ENCODE peak calls at places on chromosomes 11 and 22, in six cellular contexts. One of them, this sample, is unnamed.

GRCh38 chr11:35103366-35104194 is 35.4 kb upstream of the CD44 start:
- DNase-seq in suprapubic skin: no peak
- DNase-seq in heart left ventricle: no peak
- DNase-seq in HCT116: no peak
- DNase-seq in adrenal gland: no peak
- DNase-seq in uterus: no peak
- DNase-seq in this sample: no peak

GRCh38 chr11:8063319-8063718 is 17.7 kb upstream of the TUB start:
- DNase-seq in suprapubic skin: peak
- DNase-seq in heart left ventricle: peak
- DNase-seq in HCT116: no peak
- DNase-seq in adrenal gland: peak
- DNase-seq in uterus: peak
- DNase-seq in this sample: peak

GRCh38 chr11:35582033-35582432 is 36.2 kb upstream of the FJX1 start:
- DNase-seq in suprapubic skin: no peak
- DNase-seq in heart left ventricle: no peak
- DNase-seq in HCT116: no peak
- DNase-seq in adrenal gland: no peak
- DNase-seq in uterus: no peak
- DNase-seq in this sample: no peak

GRCh38 chr11:69524291-69524882 is 42.9 kb downstream of the LINC01488 start:
- DNase-seq in suprapubic skin: peak
- DNase-seq in heart left ventricle: no peak
- DNase-seq in HCT116: no peak
- DNase-seq in adrenal gland: peak
- DNase-seq in uterus: no peak
- DNase-seq in this sample: no peak

GRCh38 chr22:26548303-26548702 is 36.0 kb upstream of the TFIP11 start:
- DNase-seq in suprapubic skin: no peak
- DNase-seq in heart left ventricle: no peak
- DNase-seq in HCT116: no peak
- DNase-seq in adrenal gland: no peak
- DNase-seq in uterus: no peak
- DNase-seq in this sample: no peak

GRCh38 chr11:21133244-21133643 is 463.9 kb downstream of the NELL1 start:
- DNase-seq in suprapubic skin: no peak
- DNase-seq in heart left ventricle: no peak
- DNase-seq in HCT116: no peak
- DNase-seq in adrenal gland: no peak
- DNase-seq in uterus: no peak
- DNase-seq in this sample: no peak

GRCh38 chr11:28461338-28461737 is 353.1 kb downstream of the METTL15 start:
- DNase-seq in suprapubic skin: no peak
- DNase-seq in heart left ventricle: no peak
- DNase-seq in HCT116: no peak
- DNase-seq in adrenal gland: no peak
- DNase-seq in uterus: no peak
- DNase-seq in this sample: no peak

GRCh38 chr11:44617671-44618461 is 52.4 kb downstream of the CD82 start:
- DNase-seq in suprapubic skin: peak
- DNase-seq in heart left ventricle: no peak
- DNase-seq in HCT116: no peak
- DNase-seq in adrenal gland: no peak
- DNase-seq in uterus: peak
- DNase-seq in this sample: peak

GRCh38 chr22:24985824-24986214 is 33.3 kb downstream of the KIAA1671 start:
- DNase-seq in suprapubic skin: no peak
- DNase-seq in heart left ventricle: peak
- DNase-seq in HCT116: no peak
- DNase-seq in adrenal gland: peak
- DNase-seq in uterus: peak
- DNase-seq in this sample: no peak

GRCh38 chr11:118012083-118012669 is 26.0 kb downstream of the IL10RA start:
- DNase-seq in suprapubic skin: no peak
- DNase-seq in heart left ventricle: peak
- DNase-seq in HCT116: no peak
- DNase-seq in adrenal gland: peak
- DNase-seq in uterus: no peak
- DNase-seq in this sample: no peak

GRCh38 chr11:3971756-3972404 is 116.4 kb downstream of the STIM1 start:
- DNase-seq in suprapubic skin: no peak
- DNase-seq in heart left ventricle: no peak
- DNase-seq in HCT116: no peak
- DNase-seq in adrenal gland: no peak
- DNase-seq in uterus: no peak
- DNase-seq in this sample: no peak

GRCh38 chr11:34671117-34671516 is 50.2 kb downstream of the EHF start:
- DNase-seq in suprapubic skin: no peak
- DNase-seq in heart left ventricle: no peak
- DNase-seq in HCT116: no peak
- DNase-seq in adrenal gland: no peak
- DNase-seq in uterus: no peak
- DNase-seq in this sample: no peak

GRCh38 chr11:58707767-58708166 is 24.0 kb downstream of the GLYAT start:
- DNase-seq in suprapubic skin: no peak
- DNase-seq in heart left ventricle: no peak
- DNase-seq in HCT116: no peak
- DNase-seq in adrenal gland: no peak
- DNase-seq in uterus: no peak
- DNase-seq in this sample: no peak

GRCh38 chr11:27613670-27613950 is 86.6 kb downstream of the BDNF start:
- DNase-seq in suprapubic skin: no peak
- DNase-seq in heart left ventricle: no peak
- DNase-seq in HCT116: no peak
- DNase-seq in adrenal gland: no peak
- DNase-seq in uterus: no peak
- DNase-seq in this sample: no peak

GRCh38 chr22:30398685-30399680 is 2.2 kb downstream of the SEC14L2 start:
- DNase-seq in suprapubic skin: no peak
- DNase-seq in heart left ventricle: no peak
- DNase-seq in HCT116: no peak
- DNase-seq in adrenal gland: no peak
- DNase-seq in uterus: no peak
- DNase-seq in this sample: no peak

GRCh38 chr11:7675640-7676039 is 2.3 kb upstream of the CYB5R2 start:
- DNase-seq in suprapubic skin: no peak
- DNase-seq in heart left ventricle: no peak
- DNase-seq in HCT116: no peak
- DNase-seq in adrenal gland: no peak
- DNase-seq in uterus: no peak
- DNase-seq in this sample: no peak

GRCh38 chr11:111960916-111961315 is 23.8 kb downstream of the DIXDC1 start:
- DNase-seq in suprapubic skin: no peak
- DNase-seq in heart left ventricle: no peak
- DNase-seq in HCT116: no peak
- DNase-seq in adrenal gland: peak
- DNase-seq in uterus: peak
- DNase-seq in this sample: peak

GRCh38 chr11:58654908-58655296 is 32.4 kb downstream of the CNTF start:
- DNase-seq in suprapubic skin: no peak
- DNase-seq in heart left ventricle: no peak
- DNase-seq in HCT116: no peak
- DNase-seq in adrenal gland: no peak
- DNase-seq in uterus: no peak
- DNase-seq in this sample: no peak

GRCh38 chr11:88414385-88414861 is 76.9 kb upstream of the CTSC start:
- DNase-seq in suprapubic skin: no peak
- DNase-seq in heart left ventricle: no peak
- DNase-seq in HCT116: no peak
- DNase-seq in adrenal gland: peak
- DNase-seq in uterus: peak
- DNase-seq in this sample: no peak

GRCh38 chr11:122491486-122491885 is 164.0 kb upstream of the UBASH3B start:
- DNase-seq in suprapubic skin: no peak
- DNase-seq in heart left ventricle: no peak
- DNase-seq in HCT116: no peak
- DNase-seq in adrenal gland: peak
- DNase-seq in uterus: no peak
- DNase-seq in this sample: no peak

GRCh38 chr11:103420593-103420992 is 311.4 kb downstream of the DYNC2H1 start:
- DNase-seq in suprapubic skin: no peak
- DNase-seq in heart left ventricle: no peak
- DNase-seq in HCT116: no peak
- DNase-seq in adrenal gland: no peak
- DNase-seq in uterus: no peak
- DNase-seq in this sample: no peak

GRCh38 chr11:96102664-96103068 is 178.8 kb upstream of the MTMR2 start:
- DNase-seq in suprapubic skin: no peak
- DNase-seq in heart left ventricle: no peak
- DNase-seq in HCT116: no peak
- DNase-seq in adrenal gland: no peak
- DNase-seq in uterus: no peak
- DNase-seq in this sample: no peak

GRCh38 chr11:134407321-134407828 is 4.7 kb downstream of the B3GAT1 start:
- DNase-seq in suprapubic skin: no peak
- DNase-seq in heart left ventricle: no peak
- DNase-seq in HCT116: no peak
- DNase-seq in adrenal gland: no peak
- DNase-seq in uterus: no peak
- DNase-seq in this sample: no peak

GRCh38 chr11:82869657-82870056 is 30.6 kb downstream of the PRCP start:
- DNase-seq in suprapubic skin: no peak
- DNase-seq in heart left ventricle: no peak
- DNase-seq in HCT116: no peak
- DNase-seq in adrenal gland: no peak
- DNase-seq in uterus: no peak
- DNase-seq in this sample: peak

GRCh38 chr22:37147186-37147990 is 2.3 kb downstream of the IL2RB start:
- DNase-seq in suprapubic skin: no peak
- DNase-seq in heart left ventricle: peak
- DNase-seq in HCT116: no peak
- DNase-seq in adrenal gland: no peak
- DNase-seq in uterus: no peak
- DNase-seq in this sample: no peak
- H3K4me3 ChIP-seq in suprapubic skin: no peak
- H3K4me3 ChIP-seq in heart left ventricle: no peak
- H3K4me3 ChIP-seq in HCT116: no peak
- H3K4me3 ChIP-seq in adrenal gland: no peak
- H3K4me3 ChIP-seq in uterus: no peak
- H3K4me3 ChIP-seq in this sample: no peak

DNA sequence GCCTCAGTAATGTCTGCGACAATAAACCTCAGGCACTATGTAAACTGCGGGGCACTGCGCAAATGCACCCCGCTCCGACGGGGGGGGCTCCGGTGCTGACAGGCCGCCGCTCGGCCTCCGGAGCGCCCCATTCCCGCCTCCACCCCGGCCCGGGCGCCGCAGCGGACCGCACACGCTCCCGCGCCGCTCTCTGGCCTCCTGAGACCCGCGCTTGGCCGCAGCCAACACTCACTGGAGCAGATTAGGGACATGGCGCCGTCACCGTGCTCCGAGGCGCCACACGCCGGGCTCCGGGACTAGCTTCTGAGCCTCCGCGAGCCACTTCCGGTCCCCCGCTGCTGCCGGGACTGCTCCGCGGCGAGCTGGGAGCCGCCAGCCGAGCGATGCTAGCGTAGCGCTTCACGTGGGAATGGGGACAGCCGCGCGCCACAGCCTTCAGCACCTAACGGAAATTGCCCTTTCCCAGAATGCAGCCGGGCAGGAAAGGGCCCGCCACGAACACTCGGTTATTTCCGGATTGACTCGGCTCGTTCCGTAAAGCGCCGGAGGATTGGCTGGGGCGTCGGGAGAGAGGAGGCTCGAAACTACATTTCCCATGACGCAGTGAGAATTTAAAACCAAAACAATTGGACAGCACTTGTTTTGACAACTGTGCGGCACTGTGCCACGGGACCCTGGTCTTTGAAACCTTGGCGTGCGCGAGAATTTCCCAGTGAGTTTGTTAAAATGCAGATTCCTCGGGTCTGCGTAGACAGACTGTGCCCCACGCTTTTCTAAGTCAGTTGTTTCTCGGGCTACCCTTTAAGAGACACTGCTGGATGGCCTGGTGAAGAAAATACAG is at the start of gene PRPF19:
- DNase-seq in suprapubic skin: peak
- DNase-seq in heart left ventricle: peak
- DNase-seq in HCT116: peak
- DNase-seq in adrenal gland: peak
- DNase-seq in uterus: peak
- DNase-seq in this sample: peak
- TF ChIP-seq POLR2A in suprapubic skin: no peak
- TF ChIP-seq POLR2A in heart left ventricle: no peak
- TF ChIP-seq POLR2A in HCT116: peak
- TF ChIP-seq POLR2A in adrenal gland: peak
- TF ChIP-seq POLR2A in uterus: peak
- TF ChIP-seq POLR2A in this sample: peak

GRCh38 chr11:19987243-19987870 is 172.9 kb downstream of the DBX1 start:
- DNase-seq in suprapubic skin: no peak
- DNase-seq in heart left ventricle: no peak
- DNase-seq in HCT116: no peak
- DNase-seq in adrenal gland: no peak
- DNase-seq in uterus: no peak
- DNase-seq in this sample: no peak
- H3K4me3 ChIP-seq in suprapubic skin: no peak
- H3K4me3 ChIP-seq in heart left ventricle: no peak
- H3K4me3 ChIP-seq in HCT116: no peak
- H3K4me3 ChIP-seq in adrenal gland: no peak
- H3K4me3 ChIP-seq in uterus: no peak
- H3K4me3 ChIP-seq in this sample: no peak

DNA sequence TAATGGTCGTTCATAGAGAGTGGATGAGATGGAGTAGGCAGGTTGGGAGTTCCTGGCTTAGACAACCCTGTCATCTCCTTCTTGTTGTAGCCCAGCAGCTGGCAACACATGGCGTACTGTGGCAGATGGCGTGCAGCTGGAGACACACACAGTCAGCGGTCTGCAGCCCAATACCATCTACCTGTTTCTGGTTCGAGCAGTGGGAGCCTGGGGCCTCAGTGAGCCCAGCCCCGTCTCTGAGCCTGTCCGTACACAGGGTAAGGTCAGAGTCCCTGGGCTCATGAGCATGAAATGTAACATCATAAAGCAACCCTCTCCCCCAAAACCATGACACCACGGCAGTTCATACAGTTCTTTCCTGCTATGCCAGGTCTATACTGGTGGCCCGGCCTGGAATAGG is 8.7 kb downstream of the ROBO3 start:
- DNase-seq in suprapubic skin: no peak
- DNase-seq in heart left ventricle: peak
- DNase-seq in HCT116: no peak
- DNase-seq in adrenal gland: no peak
- DNase-seq in uterus: no peak
- DNase-seq in this sample: no peak
- TF ChIP-seq POLR2A in suprapubic skin: no peak
- TF ChIP-seq POLR2A in heart left ventricle: no peak
- TF ChIP-seq POLR2A in HCT116: no peak
- TF ChIP-seq POLR2A in adrenal gland: no peak
- TF ChIP-seq POLR2A in uterus: no peak
- TF ChIP-seq POLR2A in this sample: no peak

GRCh38 chr11:119754656-119755350 is 25.8 kb upstream of the NECTIN1 start:
- DNase-seq in suprapubic skin: no peak
- DNase-seq in heart left ventricle: no peak
- DNase-seq in HCT116: no peak
- DNase-seq in adrenal gland: no peak
- DNase-seq in uterus: no peak
- DNase-seq in this sample: no peak
- H3K4me3 ChIP-seq in suprapubic skin: no peak
- H3K4me3 ChIP-seq in heart left ventricle: no peak
- H3K4me3 ChIP-seq in HCT116: no peak
- H3K4me3 ChIP-seq in adrenal gland: no peak
- H3K4me3 ChIP-seq in uterus: no peak
- H3K4me3 ChIP-seq in this sample: no peak